ENCODE peak calls at places on chromosomes 13 and 19, in six cellular contexts. One of them, this sample, is unnamed.

GRCh38 chr19:35468637-35469036 is 20.6 kb downstream of the FFAR2 start:
- DNase-seq in neural progenitor cell: peak; percentile 59
- DNase-seq in CD4-positive, alpha-beta T cell: peak; percentile 44
- DNase-seq in heart left ventricle: peak; percentile 50
- DNase-seq in K562: peak; percentile 45
- DNase-seq in adrenal gland: peak; percentile 53
- DNase-seq in this sample: peak; percentile 68

GRCh38 chr13:26047040-26047439 is 4.8 kb downstream of the SHISA2 start:
- DNase-seq in neural progenitor cell: no peak
- DNase-seq in CD4-positive, alpha-beta T cell: no peak
- DNase-seq in heart left ventricle: no peak
- DNase-seq in K562: no peak
- DNase-seq in adrenal gland: no peak
- DNase-seq in this sample: no peak

GRCh38 chr19:47058621-47059020 is 10.2 kb upstream of the TMEM160 start:
- DNase-seq in neural progenitor cell: peak; percentile 77
- DNase-seq in CD4-positive, alpha-beta T cell: no peak
- DNase-seq in heart left ventricle: no peak
- DNase-seq in K562: peak; percentile 48
- DNase-seq in adrenal gland: no peak
- DNase-seq in this sample: no peak

GRCh38 chr19:5086725-5087439 is 118.0 kb downstream of the KDM4B start:
- DNase-seq in neural progenitor cell: peak; percentile 69
- DNase-seq in CD4-positive, alpha-beta T cell: no peak
- DNase-seq in heart left ventricle: no peak
- DNase-seq in K562: no peak
- DNase-seq in adrenal gland: no peak
- DNase-seq in this sample: no peak

GRCh38 chr13:21735621-21736401 is 64.9 kb downstream of the FGF9 start:
- DNase-seq in neural progenitor cell: no peak
- DNase-seq in CD4-positive, alpha-beta T cell: no peak
- DNase-seq in heart left ventricle: peak; percentile 27
- DNase-seq in K562: no peak
- DNase-seq in adrenal gland: no peak
- DNase-seq in this sample: no peak

GRCh38 chr19:35959040-35959967 is 23.1 kb downstream of the LRFN3 start:
- DNase-seq in neural progenitor cell: peak; percentile 58
- DNase-seq in CD4-positive, alpha-beta T cell: peak; percentile 83
- DNase-seq in heart left ventricle: peak; percentile 51
- DNase-seq in K562: peak; percentile 57
- DNase-seq in adrenal gland: no peak
- DNase-seq in this sample: peak; percentile 63

GRCh38 chr13:61777902-61778301 is 362.3 kb upstream of the PCDH20 start:
- DNase-seq in neural progenitor cell: no peak
- DNase-seq in CD4-positive, alpha-beta T cell: no peak
- DNase-seq in heart left ventricle: no peak
- DNase-seq in K562: no peak
- DNase-seq in adrenal gland: no peak
- DNase-seq in this sample: no peak

GRCh38 chr13:66114127-66114526 is 1116.0 kb downstream of the PCDH9 start:
- DNase-seq in neural progenitor cell: no peak
- DNase-seq in CD4-positive, alpha-beta T cell: no peak
- DNase-seq in heart left ventricle: no peak
- DNase-seq in K562: no peak
- DNase-seq in adrenal gland: no peak
- DNase-seq in this sample: no peak

GRCh38 chr19:43504426-43505185 is at the start of gene PHLDB3:
- DNase-seq in neural progenitor cell: no peak
- DNase-seq in CD4-positive, alpha-beta T cell: peak; percentile 51
- DNase-seq in heart left ventricle: peak; percentile 50
- DNase-seq in K562: peak; percentile 49
- DNase-seq in adrenal gland: peak; percentile 54
- DNase-seq in this sample: peak; percentile 63

GRCh38 chr13:72121466-72121865 is 254.5 kb upstream of the DACH1 start:
- DNase-seq in neural progenitor cell: peak; percentile 90
- DNase-seq in CD4-positive, alpha-beta T cell: no peak
- DNase-seq in heart left ventricle: no peak
- DNase-seq in K562: no peak
- DNase-seq in adrenal gland: no peak
- DNase-seq in this sample: no peak

GRCh38 chr13:111542530-111543341 is 222.3 kb downstream of the TEX29 start:
- DNase-seq in neural progenitor cell: no peak
- DNase-seq in CD4-positive, alpha-beta T cell: no peak
- DNase-seq in heart left ventricle: no peak
- DNase-seq in K562: no peak
- DNase-seq in adrenal gland: no peak
- DNase-seq in this sample: peak; percentile 86

GRCh38 chr19:49316284-49316683 is 8.7 kb downstream of the SLC6A16 start:
- DNase-seq in neural progenitor cell: no peak
- DNase-seq in CD4-positive, alpha-beta T cell: no peak
- DNase-seq in heart left ventricle: no peak
- DNase-seq in K562: no peak
- DNase-seq in adrenal gland: no peak
- DNase-seq in this sample: no peak

GRCh38 chr13:95624020-95624419 is 20.5 kb downstream of the DZIP1 start:
- DNase-seq in neural progenitor cell: peak; percentile 70
- DNase-seq in CD4-positive, alpha-beta T cell: no peak
- DNase-seq in heart left ventricle: no peak
- DNase-seq in K562: peak; percentile 32
- DNase-seq in adrenal gland: peak; percentile 34
- DNase-seq in this sample: no peak

GRCh38 chr13:51643114-51643881 is 59.0 kb downstream of the WDFY2 start:
- DNase-seq in neural progenitor cell: no peak
- DNase-seq in CD4-positive, alpha-beta T cell: no peak
- DNase-seq in heart left ventricle: no peak
- DNase-seq in K562: no peak
- DNase-seq in adrenal gland: no peak
- DNase-seq in this sample: no peak

GRCh38 chr19:6590458-6591319 is at the start of gene CD70:
- DNase-seq in neural progenitor cell: peak; percentile 80
- DNase-seq in CD4-positive, alpha-beta T cell: no peak
- DNase-seq in heart left ventricle: no peak
- DNase-seq in K562: peak; percentile 7
- DNase-seq in adrenal gland: no peak
- DNase-seq in this sample: no peak

GRCh38 chr19:14563989-14564650 is 7.7 kb downstream of the NDUFB7 start:
- DNase-seq in neural progenitor cell: peak; percentile 71
- DNase-seq in CD4-positive, alpha-beta T cell: no peak
- DNase-seq in heart left ventricle: no peak
- DNase-seq in K562: peak; percentile 99
- DNase-seq in adrenal gland: no peak
- DNase-seq in this sample: no peak

GRCh38 chr19:39307233-39307821 is 11.1 kb downstream of the IFNL1 start:
- DNase-seq in neural progenitor cell: peak; percentile 93
- DNase-seq in CD4-positive, alpha-beta T cell: no peak
- DNase-seq in heart left ventricle: no peak
- DNase-seq in K562: peak; percentile 58
- DNase-seq in adrenal gland: no peak
- DNase-seq in this sample: no peak

GRCh38 chr19:8145969-8146368 is 3.4 kb downstream of the FBN3 start:
- DNase-seq in neural progenitor cell: peak; percentile 26
- DNase-seq in CD4-positive, alpha-beta T cell: no peak
- DNase-seq in heart left ventricle: no peak
- DNase-seq in K562: peak; percentile 42
- DNase-seq in adrenal gland: no peak
- DNase-seq in this sample: no peak

GRCh38 chr19:46812898-46813569 is 24.6 kb upstream of the SLC1A5 start:
- DNase-seq in neural progenitor cell: peak; percentile 15
- DNase-seq in CD4-positive, alpha-beta T cell: no peak
- DNase-seq in heart left ventricle: no peak
- DNase-seq in K562: peak; percentile 40
- DNase-seq in adrenal gland: no peak
- DNase-seq in this sample: no peak

GRCh38 chr19:42596391-42597071 is 1.8 kb upstream of the CEACAM8 start:
- DNase-seq in neural progenitor cell: peak; percentile 54
- DNase-seq in CD4-positive, alpha-beta T cell: peak; percentile 27
- DNase-seq in heart left ventricle: no peak
- DNase-seq in K562: peak; percentile 78
- DNase-seq in adrenal gland: peak; percentile 37
- DNase-seq in this sample: peak; percentile 64

GRCh38 chr13:113863511-113864302 is at the start of gene GAS6:
- DNase-seq in neural progenitor cell: peak; percentile 79
- DNase-seq in CD4-positive, alpha-beta T cell: no peak
- DNase-seq in heart left ventricle: peak; percentile 79
- DNase-seq in K562: peak; percentile 65
- DNase-seq in adrenal gland: peak; percentile 69
- DNase-seq in this sample: peak; percentile 78

GRCh38 chr19:38522915-38523314 is 89.4 kb downstream of the RYR1 start:
- DNase-seq in neural progenitor cell: no peak
- DNase-seq in CD4-positive, alpha-beta T cell: no peak
- DNase-seq in heart left ventricle: no peak
- DNase-seq in K562: no peak
- DNase-seq in adrenal gland: no peak
- DNase-seq in this sample: no peak

GRCh38 chr19:19775891-19776205 is 42.9 kb upstream of the ZNF14 start:
- DNase-seq in neural progenitor cell: no peak
- DNase-seq in CD4-positive, alpha-beta T cell: no peak
- DNase-seq in heart left ventricle: no peak
- DNase-seq in K562: no peak
- DNase-seq in adrenal gland: no peak
- DNase-seq in this sample: no peak

GRCh38 chr19:3005345-3005744 is 23.7 kb downstream of the TLE2 start:
- DNase-seq in neural progenitor cell: no peak
- DNase-seq in CD4-positive, alpha-beta T cell: no peak
- DNase-seq in heart left ventricle: no peak
- DNase-seq in K562: no peak
- DNase-seq in adrenal gland: no peak
- DNase-seq in this sample: no peak

GRCh38 chr13:95745289-95745688 is 68.3 kb downstream of the DNAJC3 start:
- DNase-seq in neural progenitor cell: peak; percentile 24
- DNase-seq in CD4-positive, alpha-beta T cell: no peak
- DNase-seq in heart left ventricle: no peak
- DNase-seq in K562: no peak
- DNase-seq in adrenal gland: no peak
- DNase-seq in this sample: no peak

DNA sequence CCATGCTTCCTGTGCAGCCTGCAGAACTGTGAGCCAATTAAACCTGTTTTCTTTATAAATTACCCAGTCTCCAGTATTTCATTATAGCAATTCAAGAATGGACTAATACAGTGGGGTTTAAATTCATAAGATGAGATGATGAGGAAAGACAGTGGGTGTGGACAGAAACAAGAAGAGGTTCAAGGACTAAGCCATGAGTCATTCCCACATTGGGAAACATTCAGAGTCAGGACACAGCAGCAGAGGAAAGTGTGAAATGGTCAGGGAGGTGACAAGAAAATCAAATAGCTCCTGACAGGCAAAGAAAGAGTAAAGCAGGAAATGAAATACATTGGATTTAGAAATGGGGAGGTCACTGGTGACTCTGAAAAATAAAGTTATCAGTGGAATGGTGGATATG is 9.1 kb downstream of the ZNF841 start:
- DNase-seq in neural progenitor cell: no peak
- DNase-seq in CD4-positive, alpha-beta T cell: no peak
- DNase-seq in heart left ventricle: no peak
- DNase-seq in K562: no peak
- DNase-seq in adrenal gland: no peak
- DNase-seq in this sample: no peak
- H3K9me3 ChIP-seq in neural progenitor cell: no peaks in the 10 kb centered on the region
- H3K9me3 ChIP-seq in CD4-positive, alpha-beta T cell: peaks cover 83% of the 10 kb centered on the region
- H3K9me3 ChIP-seq in heart left ventricle: no peaks in the 10 kb centered on the region
- H3K9me3 ChIP-seq in K562: peaks cover 19% of the 10 kb centered on the region
- H3K9me3 ChIP-seq in adrenal gland: no peaks in the 10 kb centered on the region
- H3K9me3 ChIP-seq in this sample: no peaks in the 10 kb centered on the region

DNA sequence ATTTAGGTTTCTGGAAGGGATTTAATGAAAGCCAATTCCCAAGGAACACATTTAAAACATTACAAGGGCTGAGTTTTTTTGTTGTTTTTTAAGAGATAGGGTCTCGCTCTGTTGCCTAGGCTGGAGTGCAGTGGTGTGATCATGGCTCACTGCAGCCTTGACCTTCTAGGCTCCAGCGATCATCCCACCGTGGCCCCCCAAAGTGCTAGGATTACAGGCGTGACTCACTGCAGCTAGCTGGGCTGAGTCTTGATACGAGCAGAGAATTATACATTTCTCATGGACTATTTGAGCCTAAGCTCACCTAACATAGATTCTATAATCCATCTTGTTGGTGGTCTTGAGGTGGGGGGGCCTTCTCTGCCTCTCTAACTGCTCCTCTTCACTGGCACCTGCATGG is 37.5 kb downstream of the DOCK9 start:
- DNase-seq in neural progenitor cell: no peak
- DNase-seq in CD4-positive, alpha-beta T cell: no peak
- DNase-seq in heart left ventricle: no peak
- DNase-seq in K562: no peak
- DNase-seq in adrenal gland: no peak
- DNase-seq in this sample: no peak
- H3K27ac ChIP-seq in neural progenitor cell: no peak overlapping the region
- H3K27ac ChIP-seq in CD4-positive, alpha-beta T cell: no peak overlapping the region
- H3K27ac ChIP-seq in heart left ventricle: peak overlapping the region; percentile 20
- H3K27ac ChIP-seq in K562: no peak overlapping the region
- H3K27ac ChIP-seq in adrenal gland: no peak overlapping the region
- H3K27ac ChIP-seq in this sample: no peak overlapping the region

DNA sequence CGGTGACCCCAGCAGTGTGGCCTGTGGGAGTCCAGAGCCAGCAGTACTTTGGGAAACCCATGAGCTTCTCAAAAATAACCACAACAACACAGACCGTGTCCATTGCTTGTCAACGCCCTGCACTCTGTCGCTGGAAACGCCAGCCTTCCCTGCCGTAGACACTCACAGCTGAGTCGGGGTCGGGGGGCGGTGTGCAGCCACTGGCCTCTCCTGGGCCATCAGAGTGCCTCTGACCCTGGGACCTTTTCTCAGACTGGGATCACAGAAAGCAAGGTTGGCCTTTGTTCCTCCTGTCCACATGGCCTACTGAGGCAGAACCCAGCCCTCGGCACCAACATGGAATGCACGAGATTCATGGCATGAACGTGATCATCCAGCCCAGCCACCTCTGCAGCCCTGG is 95.7 kb downstream of the TUBA3C start:
- DNase-seq in neural progenitor cell: no peak
- DNase-seq in CD4-positive, alpha-beta T cell: no peak
- DNase-seq in heart left ventricle: no peak
- DNase-seq in K562: no peak
- DNase-seq in adrenal gland: no peak
- DNase-seq in this sample: no peak
- H3K9me3 ChIP-seq in neural progenitor cell: peaks cover 38% of the 10 kb centered on the region
- H3K9me3 ChIP-seq in CD4-positive, alpha-beta T cell: no peaks in the 10 kb centered on the region
- H3K9me3 ChIP-seq in heart left ventricle: peaks cover 6% of the 10 kb centered on the region
- H3K9me3 ChIP-seq in K562: no peaks in the 10 kb centered on the region
- H3K9me3 ChIP-seq in adrenal gland: no peaks in the 10 kb centered on the region
- H3K9me3 ChIP-seq in this sample: no peaks in the 10 kb centered on the region

DNA sequence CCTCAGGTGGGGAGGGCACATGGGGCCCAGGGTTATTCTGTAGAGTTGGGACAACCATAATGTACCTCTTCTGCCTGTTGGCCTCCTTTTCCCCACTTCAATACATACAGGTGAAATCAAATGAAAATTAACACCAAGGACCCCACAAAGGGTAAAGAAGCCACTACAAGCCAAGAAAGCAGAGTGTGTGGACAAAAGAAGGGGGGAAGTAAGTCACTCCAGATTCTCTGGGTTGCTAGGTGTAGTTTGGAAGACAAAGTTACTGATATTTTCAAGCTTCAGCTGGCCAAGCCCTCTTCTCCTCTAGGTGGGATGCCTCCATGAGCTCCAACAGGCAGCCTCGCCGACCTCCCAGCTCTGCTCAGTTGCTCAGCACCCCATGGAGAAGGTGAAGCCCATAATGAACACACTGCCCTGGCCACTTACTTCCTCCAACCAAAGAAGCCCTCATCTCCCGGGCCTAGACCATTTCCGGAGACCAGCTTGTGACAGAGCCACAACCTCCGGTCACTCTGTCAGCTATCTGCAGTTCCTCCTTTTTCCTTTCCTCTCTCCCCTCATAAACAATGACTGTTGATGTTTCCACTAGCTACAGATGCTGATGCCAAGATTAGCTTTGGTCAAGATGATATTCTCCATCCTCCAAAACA is 66.8 kb upstream of the MED4 start:
- DNase-seq in neural progenitor cell: no peak
- DNase-seq in CD4-positive, alpha-beta T cell: no peak
- DNase-seq in heart left ventricle: peak; percentile 60
- DNase-seq in K562: no peak
- DNase-seq in adrenal gland: peak; percentile 33
- DNase-seq in this sample: peak; percentile 50
- H3K27ac ChIP-seq in neural progenitor cell: no peak overlapping the region
- H3K27ac ChIP-seq in CD4-positive, alpha-beta T cell: no peak overlapping the region
- H3K27ac ChIP-seq in heart left ventricle: peak overlapping the region; percentile 79
- H3K27ac ChIP-seq in K562: peak overlapping the region; percentile 63
- H3K27ac ChIP-seq in adrenal gland: peak overlapping the region; percentile 59
- H3K27ac ChIP-seq in this sample: peak overlapping the region; percentile 27

This sample was measured in right lobe of liver.